ENCODE peak calls at places on chromosomes 12 and 14, in five cellular contexts. T is WERI-Rb-1, I is PC-3, H is epithelial cell of proximal tubule, D is uterus. Q is an unnamed sample.

GRCh38 chr14:50762001-50762930 is 68.7 kb downstream of the NIN start:
- DNase-seq in T (no peak), I (peak; percentile 86), H (no peak), D (no peak), Q (no peak)

GRCh38 chr14:74704656-74705055 is 8.2 kb downstream of the AREL1 start:
- DNase-seq in T (no peak), I (no peak), H (no peak), D (no peak), Q (no peak)

GRCh38 chr12:52164624-52165023 is 27.2 kb downstream of the KRT80 start:
- DNase-seq in T (no peak), I (peak; percentile 93), H (no peak), D (no peak), Q (no peak)

GRCh38 chr12:47938594-47938993 is 24.8 kb upstream of the TMEM106C start:
- DNase-seq in T (no peak), I (no peak), H (no peak), D (no peak), Q (no peak)

GRCh38 chr14:76908834-76909233 is 82.6 kb downstream of the LRRC74A start:
- DNase-seq in T (no peak), I (no peak), H (no peak), D (no peak), Q (no peak)

GRCh38 chr14:43003845-43004244 is 1397.2 kb downstream of the LRFN5 start:
- DNase-seq in T (no peak), I (no peak), H (no peak), D (no peak), Q (no peak)

GRCh38 chr14:54631016-54631415 is 64.1 kb downstream of the SAMD4A start:
- DNase-seq in T (no peak), I (no peak), H (no peak), D (no peak), Q (no peak)

GRCh38 chr14:103372552-103373304 is 12.5 kb upstream of the MARK3 start:
- DNase-seq in T (no peak), I (peak; percentile 97), H (peak; percentile 57), D (no peak), Q (peak; percentile 73)

GRCh38 chr12:107983871-107984480 is 145.1 kb upstream of the WSCD2 start:
- DNase-seq in T (peak; percentile 11), I (peak; percentile 45), H (no peak), D (no peak), Q (no peak)

GRCh38 chr14:74941676-74942097 is 13.7 kb downstream of the PGF start:
- DNase-seq in T (no peak), I (no peak), H (no peak), D (peak; percentile 57), Q (no peak)

GRCh38 chr12:53093777-53094393 is 3.6 kb upstream of the IGFBP6 start:
- DNase-seq in T (no peak), I (no peak), H (no peak), D (no peak), Q (no peak)

GRCh38 chr14:100538566-100539318 is 48.5 kb downstream of the BEGAIN start:
- DNase-seq in T (no peak), I (no peak), H (no peak), D (peak; percentile 16), Q (no peak)

GRCh38 chr14:91892918-91893527 is 25.7 kb upstream of the TC2N start:
- DNase-seq in T (peak; percentile 48), I (peak; percentile 46), H (no peak), D (no peak), Q (no peak)

GRCh38 chr12:113096675-113097461 is 38.7 kb downstream of the RASAL1 start:
- DNase-seq in T (no peak), I (no peak), H (no peak), D (no peak), Q (no peak)

GRCh38 chr12:64061868-64062375 is 160.2 kb downstream of the KICS2 start:
- DNase-seq in T (no peak), I (no peak), H (no peak), D (no peak), Q (no peak)

GRCh38 chr14:103628221-103628683 is 759 bp upstream of the KLC1 start:
- DNase-seq in T (peak; percentile 36), I (peak; percentile 89), H (peak; percentile 44), D (peak; percentile 71), Q (peak; percentile 55)

GRCh38 chr12:49428652-49429549 is 61.6 kb downstream of the SPATS2 start:
- DNase-seq in T (no peak), I (peak; percentile 32), H (peak; percentile 20), D (no peak), Q (peak; percentile 42)

GRCh38 chr12:1217191-1217949 is 226.3 kb downstream of the ERC1 start:
- DNase-seq in T (peak; percentile 23), I (peak; percentile 94), H (no peak), D (no peak), Q (peak; percentile 23)

GRCh38 chr14:95452890-95453712 is 63.3 kb downstream of the SYNE3 start:
- DNase-seq in T (peak; percentile 77), I (no peak), H (peak; percentile 62), D (no peak), Q (no peak)

GRCh38 chr12:95763809-95764253 is 26.7 kb downstream of the NTN4 start:
- DNase-seq in T (no peak), I (peak; percentile 96), H (no peak), D (no peak), Q (peak; percentile 28)

GRCh38 chr12:22307811-22308210 is 26.7 kb downstream of the ST8SIA1 start:
- DNase-seq in T (no peak), I (no peak), H (no peak), D (no peak), Q (no peak)

GRCh38 chr12:62724947-62725447 is 210.0 kb downstream of the PPM1H start:
- DNase-seq in T (peak; percentile 49), I (peak; percentile 98), H (peak; percentile 99), D (peak; percentile 56), Q (peak; percentile 99)

GRCh38 chr14:54818201-54819133 is 84.2 kb downstream of the GCH1 start:
- DNase-seq in T (no peak), I (peak; percentile 85), H (no peak), D (peak; percentile 31), Q (peak; percentile 56)

GRCh38 chr12:25327321-25327720 is 76.6 kb upstream of the KRAS start:
- DNase-seq in T (no peak), I (no peak), H (no peak), D (no peak), Q (no peak)

GRCh38 chr12:89309815-89310214 is 42.5 kb downstream of the DUSP6 start:
- DNase-seq in T (no peak), I (no peak), H (no peak), D (no peak), Q (no peak)

DNA sequence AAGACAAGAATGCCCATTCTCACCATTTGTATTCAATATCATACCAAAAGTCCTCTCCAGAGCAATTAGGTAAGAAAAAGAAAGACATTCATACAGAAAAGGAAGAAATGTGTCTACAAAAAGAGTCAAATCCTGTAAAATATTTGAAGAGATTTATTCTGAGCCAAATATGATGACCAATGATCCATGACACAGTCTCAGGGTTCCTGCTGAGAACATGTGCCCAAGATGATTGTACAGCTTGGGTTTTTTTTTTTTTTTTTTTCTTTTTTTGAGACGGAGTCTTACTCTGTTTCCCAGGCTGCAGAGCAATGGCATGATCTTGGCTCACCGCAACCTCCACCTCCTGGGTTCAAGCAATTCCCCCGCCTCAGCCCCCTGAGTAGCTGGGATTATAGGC is 296.2 kb downstream of the C12orf75 start:
- DNase-seq in T (no peak), I (no peak), H (no peak), D (no peak), Q (no peak)
- H3K4me3 ChIP-seq in T (no peak overlapping the region), I (no peak overlapping the region), H (no peak overlapping the region), D (no peak overlapping the region), Q (no peak overlapping the region)

GRCh38 chr12:122081697-122082221 is 3.2 kb downstream of the MLXIP start:
- DNase-seq in T (no peak), I (peak; percentile 14), H (no peak), D (peak; percentile 61), Q (no peak)

GRCh38 chr12:122082621-122083356 is 4.2 kb downstream of the MLXIP start:
- DNase-seq in T (no peak), I (no peak), H (no peak), D (no peak), Q (no peak)

GRCh38 chr12:122079532-122080081 is 1.1 kb downstream of the MLXIP start:
- DNase-seq in T (no peak), I (no peak), H (no peak), D (no peak), Q (no peak)

GRCh38 chr12:122080149-122081107 is 1.9 kb downstream of the MLXIP start:
- DNase-seq in T (peak; percentile 54), I (peak; percentile 92), H (peak; percentile 54), D (peak; percentile 69), Q (no peak)

GRCh38 chr12:122081108-122081696 is 2.6 kb downstream of the MLXIP start:
- DNase-seq in T (no peak), I (peak; percentile 92), H (no peak), D (no peak), Q (no peak)
- H3K4me3 ChIP-seq in T (no peak overlapping the region), I (peak overlapping the region; percentile 81), H (peak overlapping the region; percentile 96), D (peak overlapping the region; percentile 82), Q (peak overlapping the region; percentile 78)

GRCh38 chr12:57216931-57217871 is 607 bp downstream of the NXPH4 start:
- DNase-seq in T (no peak), I (peak; percentile 41), H (no peak), D (no peak), Q (no peak)
- H3K4me3 ChIP-seq in T (peak overlapping the region; percentile 46), I (peak overlapping the region; percentile 68), H (peak overlapping the region; percentile 35), D (peak overlapping the region; percentile 26), Q (peak overlapping the region; percentile 21)

DNA sequence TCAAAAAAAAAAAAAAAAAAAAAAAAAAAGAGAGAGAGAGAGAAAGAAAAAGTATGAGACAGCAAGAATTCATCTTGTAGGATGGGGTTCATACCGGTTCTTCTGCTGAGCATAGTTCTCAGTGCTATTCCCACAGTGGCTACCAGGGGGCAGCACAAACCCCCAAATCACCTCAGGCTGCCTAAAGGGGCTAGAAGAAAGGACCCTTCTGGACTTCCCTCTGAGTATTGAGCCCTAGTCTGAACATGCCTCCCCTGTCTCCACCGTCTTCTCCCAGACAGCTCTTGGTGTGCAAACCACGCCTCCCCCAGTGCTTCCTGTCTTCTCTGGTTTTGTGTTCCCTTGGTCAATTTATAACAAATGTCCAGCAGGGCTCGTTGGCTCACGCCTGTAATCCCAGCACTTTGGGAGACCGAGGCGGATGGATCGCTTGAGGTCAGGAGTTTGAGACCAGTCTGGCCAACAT is 31.3 kb upstream of the SMUG1 start:
- DNase-seq in T (peak; percentile 77), I (peak; percentile 75), H (peak; percentile 49), D (peak; percentile 82), Q (no peak)
- H3K4me3 ChIP-seq in T (no peak overlapping the region), I (peak overlapping the region; percentile 62), H (peak overlapping the region; percentile 25), D (no peak overlapping the region), Q (no peak overlapping the region)

GRCh38 chr12:15732341-15733061 is 56.7 kb downstream of the EPS8 start:
- DNase-seq in T (no peak), I (no peak), H (peak; percentile 90), D (no peak), Q (peak; percentile 90)
- H3K4me3 ChIP-seq in T (no peak overlapping the region), I (no peak overlapping the region), H (peak overlapping the region; percentile 52), D (no peak overlapping the region), Q (no peak overlapping the region)

GRCh38 chr14:60637490-60638452 is 11.5 kb downstream of the SIX1 start:
- DNase-seq in T (no peak), I (peak; percentile 42), H (no peak), D (no peak), Q (no peak)
- H3K4me3 ChIP-seq in T (no peak overlapping the region), I (no peak overlapping the region), H (peak overlapping the region; percentile 43), D (peak overlapping the region; percentile 13), Q (no peak overlapping the region)

Q was measured in kidney epithelial cell.